ENCODE peak calls at places on chromosomes 3 and 15, in four cellular contexts. C is HS-5; Y is germinal center; P is stimulated activated CD8-positive, alpha-beta memory T cell treated with anti-CD3 and anti-CD28 coated beads, Interleukin-15, amount 100 ng/mL, for 1 hour. B is an unnamed sample.

GRCh38 chr15:72785452-72786243 is 2.1 kb upstream of the ADPGK start:
- DNase-seq in C (no peak), Y (no peak), P (peak; percentile 14), B (peak; percentile 41)

GRCh38 chr15:63327648-63328421 is 50.4 kb downstream of the APH1B start:
- DNase-seq in C (no peak), Y (no peak), P (no peak), B (no peak)

GRCh38 chr15:39564972-39565665 is 15.8 kb upstream of the THBS1 start:
- DNase-seq in C (no peak), Y (no peak), P (no peak), B (no peak)

GRCh38 chr3:194757629-194758028 is 71.9 kb downstream of the FAM43A start:
- DNase-seq in C (no peak), Y (no peak), P (no peak), B (no peak)

GRCh38 chr15:28075482-28076029 is 23.6 kb downstream of the OCA2 start:
- DNase-seq in C (no peak), Y (no peak), P (no peak), B (no peak)

GRCh38 chr3:145448436-145448835 is 712.5 kb downstream of the PLOD2 start:
- DNase-seq in C (no peak), Y (no peak), P (no peak), B (no peak)

GRCh38 chr3:74302959-74303358 is 311.5 kb downstream of the CNTN3 start:
- DNase-seq in C (no peak), Y (no peak), P (no peak), B (no peak)

GRCh38 chr3:22117751-22118346 is 366.8 kb upstream of the ZNF385D start:
- DNase-seq in C (peak; percentile 19), Y (peak; percentile 2), P (no peak), B (no peak)

GRCh38 chr15:75109731-75110130 is 86.3 kb downstream of the PPCDC start:
- DNase-seq in C (no peak), Y (no peak), P (no peak), B (no peak)

GRCh38 chr3:53255360-53255774 is 455 bp downstream of the TKT start:
- DNase-seq in C (no peak), Y (peak; percentile 72), P (no peak), B (no peak)

GRCh38 chr3:194749631-194750271 is 64.1 kb downstream of the FAM43A start:
- DNase-seq in C (no peak), Y (no peak), P (no peak), B (no peak)

GRCh38 chr3:52385157-52385556 is 59.7 kb downstream of the SEMA3G start:
- DNase-seq in C (no peak), Y (peak; percentile 53), P (no peak), B (no peak)

GRCh38 chr3:151404316-151404715 is 19.8 kb upstream of the P2RY12 start:
- DNase-seq in C (no peak), Y (no peak), P (no peak), B (no peak)

GRCh38 chr3:108219336-108219735 is 2.9 kb downstream of the IFT57 start:
- DNase-seq in C (no peak), Y (peak; percentile 56), P (no peak), B (no peak)

GRCh38 chr3:102530443-102531195 is 95.8 kb downstream of the ZPLD1 start:
- DNase-seq in C (peak; percentile 36), Y (no peak), P (no peak), B (no peak)

GRCh38 chr15:77107531-77108355 is 36.8 kb upstream of the TSPAN3 start:
- DNase-seq in C (no peak), Y (peak; percentile 46), P (peak; percentile 9), B (no peak)

GRCh38 chr3:195905970-195906864 is 2.1 kb downstream of the TNK2 start:
- DNase-seq in C (no peak), Y (no peak), P (peak; percentile 15), B (no peak)

GRCh38 chr3:130658666-130659065 is 88.0 kb downstream of the PIK3R4 start:
- DNase-seq in C (no peak), Y (no peak), P (no peak), B (no peak)

GRCh38 chr3:74532446-74532845 is 82.0 kb downstream of the CNTN3 start:
- DNase-seq in C (peak; percentile 86), Y (no peak), P (no peak), B (no peak)

GRCh38 chr3:9214185-9214584 is 35.3 kb downstream of the SRGAP3 start:
- DNase-seq in C (no peak), Y (no peak), P (no peak), B (no peak)

GRCh38 chr3:31226331-31226730 is 306.4 kb upstream of the STT3B start:
- DNase-seq in C (no peak), Y (peak; percentile 30), P (no peak), B (no peak)

GRCh38 chr3:184899953-184900595 is 88.1 kb downstream of the VPS8 start:
- DNase-seq in C (no peak), Y (no peak), P (no peak), B (no peak)

GRCh38 chr15:58269455-58270414 is 131.6 kb downstream of the AQP9 start:
- DNase-seq in C (no peak), Y (no peak), P (no peak), B (no peak)

GRCh38 chr3:183762304-183762703 is 63.1 kb downstream of the MAP6D1 start:
- DNase-seq in C (no peak), Y (no peak), P (no peak), B (no peak)

GRCh38 chr3:43389388-43390254 is 103.3 kb downstream of the SNRK start:
- DNase-seq in C (no peak), Y (no peak), P (peak; percentile 30), B (peak; percentile 70)

GRCh38 chr15:63398456-63398855 is 16.8 kb upstream of the CA12 start:
- DNase-seq in C (no peak), Y (no peak), P (no peak), B (no peak)

GRCh38 chr3:42446111-42447050 is 36.0 kb upstream of the LYZL4 start:
- DNase-seq in C (no peak), Y (no peak), P (no peak), B (no peak)

GRCh38 chr3:89113344-89113743 is 5.9 kb downstream of the EPHA3 start:
- DNase-seq in C (no peak), Y (no peak), P (no peak), B (no peak)

GRCh38 chr15:62558640-62559039 is 393.6 kb upstream of the C2CD4B start:
- DNase-seq in C (no peak), Y (no peak), P (no peak), B (no peak)

B was measured in left lung.